ENCODE peak calls at places on chromosomes 2 and 18, in seven cellular contexts. One of them, this sample, is unnamed.

GRCh38 chr2:42998721-42999120 is 206.3 kb upstream of the HAAO start:
- DNase-seq in activated T-cell treated with anti-CD3 and anti-CD28 coated beads, Interleukin-2, amount 50 U/mL, for 72 hours: no peak
- DNase-seq in HS-5: no peak
- DNase-seq in COR-L47: no peak
- DNase-seq in BJ: no peak
- DNase-seq in activated T-helper 1 cell treated with anti-CD3 and anti-CD28 coated beads, Interleukin-12 subunit alpha, Interleukin-12 subunit beta, Interleukin-2, Interleukin-4 antibody, amounts not matched to agents 30 ng/mL and 10 ng/mL and 1 ng/mL, durations not matched to agents 14 hours and 24 hours and 36 hours: no peak
- DNase-seq in ACHN: no peak
- DNase-seq in this sample: no peak

GRCh38 chr2:188383158-188383557 is 91.5 kb downstream of the GULP1 start:
- DNase-seq in activated T-cell treated with anti-CD3 and anti-CD28 coated beads, Interleukin-2, amount 50 U/mL, for 72 hours: no peak
- DNase-seq in HS-5: no peak
- DNase-seq in COR-L47: no peak
- DNase-seq in BJ: no peak
- DNase-seq in activated T-helper 1 cell treated with anti-CD3 and anti-CD28 coated beads, Interleukin-12 subunit alpha, Interleukin-12 subunit beta, Interleukin-2, Interleukin-4 antibody, amounts not matched to agents 30 ng/mL and 10 ng/mL and 1 ng/mL, durations not matched to agents 14 hours and 24 hours and 36 hours: no peak
- DNase-seq in ACHN: no peak
- DNase-seq in this sample: no peak

GRCh38 chr2:219501441-219501840 is 2.8 kb downstream of the GMPPA start:
- DNase-seq in activated T-cell treated with anti-CD3 and anti-CD28 coated beads, Interleukin-2, amount 50 U/mL, for 72 hours: no peak
- DNase-seq in HS-5: no peak
- DNase-seq in COR-L47: no peak
- DNase-seq in BJ: no peak
- DNase-seq in activated T-helper 1 cell treated with anti-CD3 and anti-CD28 coated beads, Interleukin-12 subunit alpha, Interleukin-12 subunit beta, Interleukin-2, Interleukin-4 antibody, amounts not matched to agents 30 ng/mL and 10 ng/mL and 1 ng/mL, durations not matched to agents 14 hours and 24 hours and 36 hours: no peak
- DNase-seq in ACHN: no peak
- DNase-seq in this sample: no peak

GRCh38 chr2:26462511-26463251 is 15.2 kb downstream of the OTOF start:
- DNase-seq in activated T-cell treated with anti-CD3 and anti-CD28 coated beads, Interleukin-2, amount 50 U/mL, for 72 hours: no peak
- DNase-seq in HS-5: peak
- DNase-seq in COR-L47: peak
- DNase-seq in BJ: no peak
- DNase-seq in activated T-helper 1 cell treated with anti-CD3 and anti-CD28 coated beads, Interleukin-12 subunit alpha, Interleukin-12 subunit beta, Interleukin-2, Interleukin-4 antibody, amounts not matched to agents 30 ng/mL and 10 ng/mL and 1 ng/mL, durations not matched to agents 14 hours and 24 hours and 36 hours: no peak
- DNase-seq in ACHN: peak
- DNase-seq in this sample: no peak

GRCh38 chr2:71606244-71606643 is 152.9 kb downstream of the DYSF start:
- DNase-seq in activated T-cell treated with anti-CD3 and anti-CD28 coated beads, Interleukin-2, amount 50 U/mL, for 72 hours: no peak
- DNase-seq in HS-5: no peak
- DNase-seq in COR-L47: no peak
- DNase-seq in BJ: no peak
- DNase-seq in activated T-helper 1 cell treated with anti-CD3 and anti-CD28 coated beads, Interleukin-12 subunit alpha, Interleukin-12 subunit beta, Interleukin-2, Interleukin-4 antibody, amounts not matched to agents 30 ng/mL and 10 ng/mL and 1 ng/mL, durations not matched to agents 14 hours and 24 hours and 36 hours: no peak
- DNase-seq in ACHN: no peak
- DNase-seq in this sample: no peak

GRCh38 chr2:193963472-193964119 is 1693.4 kb upstream of the SLC39A10 start:
- DNase-seq in activated T-cell treated with anti-CD3 and anti-CD28 coated beads, Interleukin-2, amount 50 U/mL, for 72 hours: no peak
- DNase-seq in HS-5: no peak
- DNase-seq in COR-L47: peak
- DNase-seq in BJ: no peak
- DNase-seq in activated T-helper 1 cell treated with anti-CD3 and anti-CD28 coated beads, Interleukin-12 subunit alpha, Interleukin-12 subunit beta, Interleukin-2, Interleukin-4 antibody, amounts not matched to agents 30 ng/mL and 10 ng/mL and 1 ng/mL, durations not matched to agents 14 hours and 24 hours and 36 hours: no peak
- DNase-seq in ACHN: peak
- DNase-seq in this sample: no peak

GRCh38 chr2:174026122-174026845 is 61.1 kb upstream of the SP3 start:
- DNase-seq in activated T-cell treated with anti-CD3 and anti-CD28 coated beads, Interleukin-2, amount 50 U/mL, for 72 hours: no peak
- DNase-seq in HS-5: no peak
- DNase-seq in COR-L47: no peak
- DNase-seq in BJ: no peak
- DNase-seq in activated T-helper 1 cell treated with anti-CD3 and anti-CD28 coated beads, Interleukin-12 subunit alpha, Interleukin-12 subunit beta, Interleukin-2, Interleukin-4 antibody, amounts not matched to agents 30 ng/mL and 10 ng/mL and 1 ng/mL, durations not matched to agents 14 hours and 24 hours and 36 hours: no peak
- DNase-seq in ACHN: no peak
- DNase-seq in this sample: no peak

GRCh38 chr18:45838302-45839070 is 13.0 kb downstream of the SIGLEC15 start:
- DNase-seq in activated T-cell treated with anti-CD3 and anti-CD28 coated beads, Interleukin-2, amount 50 U/mL, for 72 hours: no peak
- DNase-seq in HS-5: no peak
- DNase-seq in COR-L47: no peak
- DNase-seq in BJ: no peak
- DNase-seq in activated T-helper 1 cell treated with anti-CD3 and anti-CD28 coated beads, Interleukin-12 subunit alpha, Interleukin-12 subunit beta, Interleukin-2, Interleukin-4 antibody, amounts not matched to agents 30 ng/mL and 10 ng/mL and 1 ng/mL, durations not matched to agents 14 hours and 24 hours and 36 hours: no peak
- DNase-seq in ACHN: no peak
- DNase-seq in this sample: no peak

GRCh38 chr18:63578357-63578958 is 8.7 kb upstream of the SERPINB13 start:
- DNase-seq in activated T-cell treated with anti-CD3 and anti-CD28 coated beads, Interleukin-2, amount 50 U/mL, for 72 hours: peak
- DNase-seq in HS-5: peak
- DNase-seq in COR-L47: peak
- DNase-seq in BJ: peak
- DNase-seq in activated T-helper 1 cell treated with anti-CD3 and anti-CD28 coated beads, Interleukin-12 subunit alpha, Interleukin-12 subunit beta, Interleukin-2, Interleukin-4 antibody, amounts not matched to agents 30 ng/mL and 10 ng/mL and 1 ng/mL, durations not matched to agents 14 hours and 24 hours and 36 hours: no peak
- DNase-seq in ACHN: peak
- DNase-seq in this sample: no peak

GRCh38 chr18:3384664-3385189 is 65.2 kb upstream of the TGIF1 start:
- DNase-seq in activated T-cell treated with anti-CD3 and anti-CD28 coated beads, Interleukin-2, amount 50 U/mL, for 72 hours: no peak
- DNase-seq in HS-5: no peak
- DNase-seq in COR-L47: no peak
- DNase-seq in BJ: no peak
- DNase-seq in activated T-helper 1 cell treated with anti-CD3 and anti-CD28 coated beads, Interleukin-12 subunit alpha, Interleukin-12 subunit beta, Interleukin-2, Interleukin-4 antibody, amounts not matched to agents 30 ng/mL and 10 ng/mL and 1 ng/mL, durations not matched to agents 14 hours and 24 hours and 36 hours: no peak
- DNase-seq in ACHN: no peak
- DNase-seq in this sample: no peak

GRCh38 chr2:55159037-55159651 is 72.9 kb downstream of the CLHC1 start:
- DNase-seq in activated T-cell treated with anti-CD3 and anti-CD28 coated beads, Interleukin-2, amount 50 U/mL, for 72 hours: no peak
- DNase-seq in HS-5: no peak
- DNase-seq in COR-L47: peak
- DNase-seq in BJ: no peak
- DNase-seq in activated T-helper 1 cell treated with anti-CD3 and anti-CD28 coated beads, Interleukin-12 subunit alpha, Interleukin-12 subunit beta, Interleukin-2, Interleukin-4 antibody, amounts not matched to agents 30 ng/mL and 10 ng/mL and 1 ng/mL, durations not matched to agents 14 hours and 24 hours and 36 hours: no peak
- DNase-seq in ACHN: no peak
- DNase-seq in this sample: no peak

GRCh38 chr2:37343537-37344434 is 644 bp upstream of the QPCT start:
- DNase-seq in activated T-cell treated with anti-CD3 and anti-CD28 coated beads, Interleukin-2, amount 50 U/mL, for 72 hours: no peak
- DNase-seq in HS-5: no peak
- DNase-seq in COR-L47: no peak
- DNase-seq in BJ: no peak
- DNase-seq in activated T-helper 1 cell treated with anti-CD3 and anti-CD28 coated beads, Interleukin-12 subunit alpha, Interleukin-12 subunit beta, Interleukin-2, Interleukin-4 antibody, amounts not matched to agents 30 ng/mL and 10 ng/mL and 1 ng/mL, durations not matched to agents 14 hours and 24 hours and 36 hours: no peak
- DNase-seq in ACHN: peak
- DNase-seq in this sample: no peak

GRCh38 chr2:21301871-21302433 is 178.2 kb downstream of the TDRD15 start:
- DNase-seq in activated T-cell treated with anti-CD3 and anti-CD28 coated beads, Interleukin-2, amount 50 U/mL, for 72 hours: no peak
- DNase-seq in HS-5: no peak
- DNase-seq in COR-L47: no peak
- DNase-seq in BJ: no peak
- DNase-seq in activated T-helper 1 cell treated with anti-CD3 and anti-CD28 coated beads, Interleukin-12 subunit alpha, Interleukin-12 subunit beta, Interleukin-2, Interleukin-4 antibody, amounts not matched to agents 30 ng/mL and 10 ng/mL and 1 ng/mL, durations not matched to agents 14 hours and 24 hours and 36 hours: no peak
- DNase-seq in ACHN: no peak
- DNase-seq in this sample: no peak

GRCh38 chr2:177886824-177887223 is 185.8 kb downstream of the PDE11A start:
- DNase-seq in activated T-cell treated with anti-CD3 and anti-CD28 coated beads, Interleukin-2, amount 50 U/mL, for 72 hours: no peak
- DNase-seq in HS-5: no peak
- DNase-seq in COR-L47: no peak
- DNase-seq in BJ: no peak
- DNase-seq in activated T-helper 1 cell treated with anti-CD3 and anti-CD28 coated beads, Interleukin-12 subunit alpha, Interleukin-12 subunit beta, Interleukin-2, Interleukin-4 antibody, amounts not matched to agents 30 ng/mL and 10 ng/mL and 1 ng/mL, durations not matched to agents 14 hours and 24 hours and 36 hours: no peak
- DNase-seq in ACHN: no peak
- DNase-seq in this sample: no peak

GRCh38 chr18:62512532-62512931 is 10.3 kb upstream of the ZCCHC2 start:
- DNase-seq in activated T-cell treated with anti-CD3 and anti-CD28 coated beads, Interleukin-2, amount 50 U/mL, for 72 hours: no peak
- DNase-seq in HS-5: no peak
- DNase-seq in COR-L47: no peak
- DNase-seq in BJ: no peak
- DNase-seq in activated T-helper 1 cell treated with anti-CD3 and anti-CD28 coated beads, Interleukin-12 subunit alpha, Interleukin-12 subunit beta, Interleukin-2, Interleukin-4 antibody, amounts not matched to agents 30 ng/mL and 10 ng/mL and 1 ng/mL, durations not matched to agents 14 hours and 24 hours and 36 hours: no peak
- DNase-seq in ACHN: no peak
- DNase-seq in this sample: no peak

GRCh38 chr2:236857781-236858180 is 227.9 kb upstream of the COPS8 start:
- DNase-seq in activated T-cell treated with anti-CD3 and anti-CD28 coated beads, Interleukin-2, amount 50 U/mL, for 72 hours: no peak
- DNase-seq in HS-5: no peak
- DNase-seq in COR-L47: no peak
- DNase-seq in BJ: no peak
- DNase-seq in activated T-helper 1 cell treated with anti-CD3 and anti-CD28 coated beads, Interleukin-12 subunit alpha, Interleukin-12 subunit beta, Interleukin-2, Interleukin-4 antibody, amounts not matched to agents 30 ng/mL and 10 ng/mL and 1 ng/mL, durations not matched to agents 14 hours and 24 hours and 36 hours: no peak
- DNase-seq in ACHN: no peak
- DNase-seq in this sample: no peak

GRCh38 chr2:27943138-27943537 is 52.6 kb downstream of the BABAM2 start:
- DNase-seq in activated T-cell treated with anti-CD3 and anti-CD28 coated beads, Interleukin-2, amount 50 U/mL, for 72 hours: no peak
- DNase-seq in HS-5: no peak
- DNase-seq in COR-L47: no peak
- DNase-seq in BJ: no peak
- DNase-seq in activated T-helper 1 cell treated with anti-CD3 and anti-CD28 coated beads, Interleukin-12 subunit alpha, Interleukin-12 subunit beta, Interleukin-2, Interleukin-4 antibody, amounts not matched to agents 30 ng/mL and 10 ng/mL and 1 ng/mL, durations not matched to agents 14 hours and 24 hours and 36 hours: no peak
- DNase-seq in ACHN: no peak
- DNase-seq in this sample: no peak

GRCh38 chr18:52348209-52348608 is 8.2 kb downstream of the DCC start:
- DNase-seq in activated T-cell treated with anti-CD3 and anti-CD28 coated beads, Interleukin-2, amount 50 U/mL, for 72 hours: no peak
- DNase-seq in HS-5: no peak
- DNase-seq in COR-L47: no peak
- DNase-seq in BJ: no peak
- DNase-seq in activated T-helper 1 cell treated with anti-CD3 and anti-CD28 coated beads, Interleukin-12 subunit alpha, Interleukin-12 subunit beta, Interleukin-2, Interleukin-4 antibody, amounts not matched to agents 30 ng/mL and 10 ng/mL and 1 ng/mL, durations not matched to agents 14 hours and 24 hours and 36 hours: no peak
- DNase-seq in ACHN: peak
- DNase-seq in this sample: no peak

GRCh38 chr2:56170988-56171387 is 12.8 kb upstream of the CCDC85A start:
- DNase-seq in activated T-cell treated with anti-CD3 and anti-CD28 coated beads, Interleukin-2, amount 50 U/mL, for 72 hours: no peak
- DNase-seq in HS-5: no peak
- DNase-seq in COR-L47: no peak
- DNase-seq in BJ: no peak
- DNase-seq in activated T-helper 1 cell treated with anti-CD3 and anti-CD28 coated beads, Interleukin-12 subunit alpha, Interleukin-12 subunit beta, Interleukin-2, Interleukin-4 antibody, amounts not matched to agents 30 ng/mL and 10 ng/mL and 1 ng/mL, durations not matched to agents 14 hours and 24 hours and 36 hours: no peak
- DNase-seq in ACHN: no peak
- DNase-seq in this sample: no peak

GRCh38 chr18:2337552-2338141 is 233.7 kb downstream of the METTL4 start:
- DNase-seq in activated T-cell treated with anti-CD3 and anti-CD28 coated beads, Interleukin-2, amount 50 U/mL, for 72 hours: peak
- DNase-seq in HS-5: no peak
- DNase-seq in COR-L47: no peak
- DNase-seq in BJ: no peak
- DNase-seq in activated T-helper 1 cell treated with anti-CD3 and anti-CD28 coated beads, Interleukin-12 subunit alpha, Interleukin-12 subunit beta, Interleukin-2, Interleukin-4 antibody, amounts not matched to agents 30 ng/mL and 10 ng/mL and 1 ng/mL, durations not matched to agents 14 hours and 24 hours and 36 hours: peak
- DNase-seq in ACHN: peak
- DNase-seq in this sample: no peak